ENCODE peak calls at places on chromosomes 4 and X, in nine cellular contexts. R, W, U, Q, H, J, C, B and I are unnamed samples.

GRCh38 chrX:70481424-70481823 is 36.8 kb downstream of the DLG3 start:
- DNase-seq in U (no peak), B (peak; percentile 18), H (no peak), Q (no peak), R (no peak), J (peak; percentile 59), W (no peak), C (no peak), I (no peak)

GRCh38 chr4:1330761-1331590 is 16.0 kb upstream of the UVSSA start:
- DNase-seq in R (no peak), Q (peak; percentile 59), C (no peak), H (no peak), J (no peak), W (no peak), B (no peak), U (peak; percentile 61), I (no peak)

GRCh38 chr4:150381026-150381425 is 200.9 kb upstream of the MAB21L2 start:
- DNase-seq in Q (no peak), W (no peak), J (no peak), H (no peak), R (no peak), U (no peak), B (no peak), C (no peak), I (no peak)

GRCh38 chrX:49987651-49988050 is 65.3 kb downstream of the CLCN5 start:
- DNase-seq in J (no peak), H (no peak), Q (no peak), B (no peak), C (no peak), W (no peak), R (no peak), U (no peak), I (no peak)

GRCh38 chr4:55458611-55459010 is 62.9 kb downstream of the TMEM165 start:
- DNase-seq in B (peak; percentile 36), H (no peak), J (no peak), Q (no peak), C (peak; percentile 51), R (no peak), W (no peak), U (no peak), I (no peak)

GRCh38 chr4:184450045-184450444 is 24.3 kb downstream of the IRF2 start:
- DNase-seq in U (no peak), W (no peak), R (no peak), J (peak; percentile 65), C (peak; percentile 41), H (no peak), B (peak; percentile 79), Q (no peak), I (no peak)

GRCh38 chr4:156194896-156195295 is 241.2 kb upstream of the CTSO start:
- DNase-seq in U (no peak), J (no peak), R (no peak), C (peak; percentile 69), W (no peak), H (no peak), B (peak; percentile 51), Q (no peak), I (no peak)

GRCh38 chrX:134174859-134175258 is 62.1 kb upstream of the CCDC160 start:
- DNase-seq in H (no peak), C (no peak), B (no peak), Q (no peak), J (no peak), U (no peak), R (no peak), W (no peak), I (no peak)

GRCh38 chr4:151437505-151437904 is 28.5 kb downstream of the FHIP1A start:
- DNase-seq in U (no peak), J (no peak), C (peak; percentile 39), W (no peak), H (no peak), B (no peak), Q (no peak), R (no peak), I (no peak)

GRCh38 chr4:14445882-14446281 is 556.4 kb upstream of the CPEB2 start:
- DNase-seq in R (no peak), B (peak; percentile 22), Q (no peak), H (no peak), U (no peak), J (no peak), C (peak; percentile 90), W (no peak), I (no peak)

GRCh38 chr4:7635435-7635834 is 200.7 kb upstream of the PSAPL1 start:
- DNase-seq in Q (no peak), C (no peak), W (no peak), B (no peak), R (no peak), H (no peak), J (no peak), U (no peak), I (no peak)

DNA sequence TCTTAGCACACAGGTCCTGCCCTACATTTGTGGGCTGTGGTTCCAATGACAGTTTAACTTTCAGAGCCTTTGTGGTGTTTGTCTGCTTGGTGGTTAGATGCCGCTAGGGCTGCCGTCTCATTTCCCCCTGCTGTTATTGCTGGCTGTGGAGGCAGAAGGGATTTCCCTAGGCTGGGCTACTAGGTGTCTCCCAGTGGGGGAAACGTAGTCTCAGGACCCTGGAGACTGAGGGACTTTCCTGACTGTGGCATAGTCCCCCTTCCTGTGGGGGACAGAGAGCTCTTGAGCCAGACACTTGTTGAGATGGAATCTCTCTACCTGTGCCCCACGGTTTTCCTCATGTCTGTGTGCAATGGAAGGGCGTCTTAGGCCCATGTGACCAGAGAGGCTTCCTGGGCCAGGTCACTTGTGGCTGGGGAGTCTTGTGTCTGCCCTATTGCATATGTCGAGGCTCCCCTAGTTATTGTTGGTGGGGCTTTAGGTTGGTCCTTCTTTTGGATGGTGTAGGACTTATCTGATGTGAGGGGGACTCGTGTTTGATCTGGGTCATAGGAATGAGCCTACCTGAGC is 68.2 kb downstream of the ARHGAP10 start:
- DNase-seq in C (no peak), U (no peak), W (no peak), Q (no peak), R (no peak), B (no peak), J (no peak), H (no peak), I (no peak)
- TF ChIP-seq CTCF in C (no peak), U (no peak), W (no peak), Q (no peak), R (no peak), B (no peak), J (no peak), H (no peak), I (no peak)

DNA sequence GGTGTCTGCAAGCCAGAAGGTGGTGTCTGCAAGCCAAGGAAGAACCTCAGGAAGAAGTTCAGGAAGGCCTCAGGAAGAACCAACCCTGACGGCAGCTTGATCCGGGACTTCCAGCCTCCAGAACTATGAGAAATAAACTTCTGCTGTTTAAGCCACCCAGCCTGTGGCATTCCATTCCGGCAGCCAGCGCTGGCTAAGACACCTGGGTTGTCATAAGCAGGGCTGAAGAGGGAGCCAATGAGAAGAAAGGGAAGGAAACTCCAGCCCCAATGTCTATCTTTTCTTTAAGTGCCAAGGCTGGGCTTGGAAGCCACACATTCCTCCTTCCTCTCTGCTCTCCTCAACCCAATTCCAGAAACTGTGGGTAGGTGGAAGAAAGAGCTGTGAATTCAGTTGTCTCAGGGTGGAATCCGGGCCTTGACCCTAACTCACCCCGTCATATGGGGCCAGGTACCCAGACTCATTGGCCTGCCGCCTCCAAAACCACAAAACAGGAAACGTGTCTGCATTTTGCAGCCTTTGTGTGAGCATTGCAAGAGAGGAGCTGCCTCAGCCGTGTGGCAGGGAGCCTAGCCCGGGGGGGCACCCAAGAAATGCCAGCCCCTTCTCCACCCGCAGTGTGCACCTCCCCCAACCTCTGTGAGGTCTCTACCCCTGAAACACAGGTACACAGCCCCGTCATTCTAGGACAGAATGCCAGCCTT is 26.8 kb downstream of the CRMP1 start:
- DNase-seq in W (no peak), C (no peak), R (no peak), H (no peak), B (no peak), Q (no peak), U (no peak), J (no peak), I (no peak)
- H3K4me3 ChIP-seq in W (no peak overlapping the region), C (no peak overlapping the region), R (no peak overlapping the region), H (no peak overlapping the region), B (no peak overlapping the region), Q (no peak overlapping the region), U (no peak overlapping the region), J (no peak overlapping the region), I (no peak overlapping the region)

DNA sequence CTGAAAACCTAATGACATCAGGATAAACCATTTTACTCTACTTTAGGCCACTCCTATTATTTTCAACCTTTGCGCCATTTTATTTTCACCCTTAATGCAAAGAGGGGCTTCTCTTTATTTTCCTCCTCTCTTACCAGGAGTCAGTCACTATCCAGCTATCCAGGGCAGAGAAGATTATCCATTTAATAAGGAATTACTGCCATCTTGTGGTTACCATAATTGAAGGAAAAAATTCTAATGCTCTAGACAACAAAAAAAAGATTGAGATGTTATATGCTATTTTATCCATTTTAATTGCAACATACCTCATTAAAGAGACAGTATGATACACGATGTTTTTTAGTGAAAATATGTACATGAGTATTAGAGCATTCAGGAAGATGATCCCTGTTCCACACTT is 514.5 kb upstream of the FAM241A start:
- DNase-seq in J (peak; percentile 55), U (no peak), H (no peak), Q (no peak), C (peak; percentile 50), B (peak; percentile 59), R (no peak), W (no peak), I (no peak)
- TF ChIP-seq CTCF in J (peak; percentile 45), U (peak; percentile 11), H (no peak), Q (no peak), C (peak; percentile 37), B (peak; percentile 37), R (no peak), W (peak; percentile 27), I (peak; percentile 48)

GRCh38 chrX:45771114-45771513 is 570.4 kb upstream of the DIPK2B start:
- DNase-seq in H (peak; percentile 40), W (no peak), U (no peak), R (peak; percentile 65), J (peak; percentile 79), B (peak; percentile 94), C (peak; percentile 90), Q (no peak), I (peak; percentile 33)
- H3K4me3 ChIP-seq in H (peak overlapping the region; percentile 38), W (no peak overlapping the region), U (peak overlapping the region; percentile 49), R (peak overlapping the region; percentile 22), J (no peak overlapping the region), B (peak overlapping the region; percentile 58), C (peak overlapping the region; percentile 68), Q (peak overlapping the region; percentile 7), I (no peak overlapping the region)

DNA sequence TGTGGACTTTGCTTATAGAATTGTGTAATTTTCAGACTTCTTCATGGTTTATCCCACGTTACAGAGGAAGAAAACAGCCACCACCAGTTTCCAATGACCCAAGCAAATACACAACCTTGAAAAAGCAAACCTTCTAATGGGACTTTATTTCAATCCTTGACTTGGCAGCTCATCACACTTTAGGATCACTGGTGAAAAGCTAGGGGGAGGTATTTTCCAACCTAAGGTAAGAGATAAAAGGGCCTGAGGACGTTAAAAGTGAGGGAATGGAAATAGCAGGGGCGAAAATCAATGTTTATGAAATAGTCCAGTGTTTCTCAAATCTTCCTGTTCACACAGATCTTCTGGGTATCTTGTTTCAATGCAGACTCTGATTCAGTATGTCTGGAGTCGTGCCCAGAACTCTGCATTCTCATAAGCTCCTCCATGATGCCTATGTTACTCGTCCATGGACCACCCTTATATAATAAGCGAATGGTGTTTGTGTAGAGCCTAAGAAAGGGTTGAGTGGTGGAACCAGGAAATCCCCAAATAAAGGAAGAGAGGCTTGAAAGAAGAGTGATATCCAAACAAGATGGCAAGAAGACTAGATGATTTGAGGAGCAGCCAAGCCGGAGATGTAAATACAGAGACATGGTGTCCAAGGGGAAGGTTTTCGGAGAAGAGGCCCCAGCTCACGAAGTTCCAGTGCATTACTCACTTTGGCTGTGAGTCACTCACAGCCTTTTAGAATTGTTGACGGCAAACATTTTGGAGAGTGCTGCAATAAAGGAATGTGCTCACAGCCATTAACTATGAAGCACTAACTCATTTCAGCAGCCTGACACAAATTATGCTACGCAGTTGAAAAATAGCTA is 215.6 kb upstream of the PPARGC1A start:
- DNase-seq in H (peak; percentile 20), J (peak; percentile 91), R (peak; percentile 21), U (no peak), C (peak; percentile 76), W (no peak), B (peak; percentile 97), Q (no peak), I (no peak)
- TF ChIP-seq CTCF in H (no peak), J (no peak), R (no peak), U (no peak), C (no peak), W (no peak), B (no peak), Q (no peak), I (no peak)